ENCODE peak calls at places on chromosomes 5 and 9, in six cellular contexts. One of them, this sample, is unnamed.

GRCh38 chr9:123998278-123998925 is 13.2 kb upstream of the LHX2 start:
- DNase-seq in NAMALWA: no peak
- DNase-seq in kidney glomerular epithelial cell: no peak
- DNase-seq in EL: no peak
- DNase-seq in left lobe of liver: no peak
- DNase-seq in fibroblast of pulmonary artery: no peak
- DNase-seq in this sample: no peak

GRCh38 chr5:35129921-35130485 is 82.3 kb upstream of the AGXT2 start:
- DNase-seq in NAMALWA: no peak
- DNase-seq in kidney glomerular epithelial cell: peak
- DNase-seq in EL: peak
- DNase-seq in left lobe of liver: peak
- DNase-seq in fibroblast of pulmonary artery: no peak
- DNase-seq in this sample: no peak

GRCh38 chr9:109969559-109970237 is 189.7 kb downstream of the PALM2AKAP2 start:
- DNase-seq in NAMALWA: no peak
- DNase-seq in kidney glomerular epithelial cell: no peak
- DNase-seq in EL: no peak
- DNase-seq in left lobe of liver: no peak
- DNase-seq in fibroblast of pulmonary artery: peak
- DNase-seq in this sample: no peak

GRCh38 chr5:95620870-95621838 is 1.3 kb downstream of the GPR150 start:
- DNase-seq in NAMALWA: no peak
- DNase-seq in kidney glomerular epithelial cell: no peak
- DNase-seq in EL: peak
- DNase-seq in left lobe of liver: peak
- DNase-seq in fibroblast of pulmonary artery: no peak
- DNase-seq in this sample: no peak

GRCh38 chr5:126868961-126869451 is 92.1 kb downstream of the LMNB1 start:
- DNase-seq in NAMALWA: no peak
- DNase-seq in kidney glomerular epithelial cell: no peak
- DNase-seq in EL: peak
- DNase-seq in left lobe of liver: no peak
- DNase-seq in fibroblast of pulmonary artery: peak
- DNase-seq in this sample: no peak

GRCh38 chr5:87190041-87190440 is 77.6 kb upstream of the RASA1 start:
- DNase-seq in NAMALWA: no peak
- DNase-seq in kidney glomerular epithelial cell: no peak
- DNase-seq in EL: no peak
- DNase-seq in left lobe of liver: no peak
- DNase-seq in fibroblast of pulmonary artery: no peak
- DNase-seq in this sample: no peak

GRCh38 chr9:14618851-14619250 is 74.4 kb downstream of the ZDHHC21 start:
- DNase-seq in NAMALWA: no peak
- DNase-seq in kidney glomerular epithelial cell: no peak
- DNase-seq in EL: no peak
- DNase-seq in left lobe of liver: no peak
- DNase-seq in fibroblast of pulmonary artery: no peak
- DNase-seq in this sample: no peak

GRCh38 chr5:173268750-173269580 is 34.0 kb upstream of the NKX2-5 start:
- DNase-seq in NAMALWA: no peak
- DNase-seq in kidney glomerular epithelial cell: no peak
- DNase-seq in EL: no peak
- DNase-seq in left lobe of liver: no peak
- DNase-seq in fibroblast of pulmonary artery: no peak
- DNase-seq in this sample: no peak

GRCh38 chr9:97373311-97373710 is 38.6 kb upstream of the TDRD7 start:
- DNase-seq in NAMALWA: no peak
- DNase-seq in kidney glomerular epithelial cell: no peak
- DNase-seq in EL: no peak
- DNase-seq in left lobe of liver: no peak
- DNase-seq in fibroblast of pulmonary artery: no peak
- DNase-seq in this sample: no peak

GRCh38 chr5:112689510-112689909 is 48.2 kb upstream of the APC start:
- DNase-seq in NAMALWA: no peak
- DNase-seq in kidney glomerular epithelial cell: peak
- DNase-seq in EL: peak
- DNase-seq in left lobe of liver: no peak
- DNase-seq in fibroblast of pulmonary artery: peak
- DNase-seq in this sample: no peak

GRCh38 chr5:2017540-2018389 is 135.0 kb upstream of the IRX4 start:
- DNase-seq in NAMALWA: peak
- DNase-seq in kidney glomerular epithelial cell: no peak
- DNase-seq in EL: no peak
- DNase-seq in left lobe of liver: no peak
- DNase-seq in fibroblast of pulmonary artery: peak
- DNase-seq in this sample: no peak

GRCh38 chr9:130576176-130576575 is 3.2 kb upstream of the FUBP3 start:
- DNase-seq in NAMALWA: no peak
- DNase-seq in kidney glomerular epithelial cell: no peak
- DNase-seq in EL: no peak
- DNase-seq in left lobe of liver: no peak
- DNase-seq in fibroblast of pulmonary artery: no peak
- DNase-seq in this sample: no peak

GRCh38 chr5:532521-533242 is 8.4 kb upstream of the SLC9A3 start:
- DNase-seq in NAMALWA: no peak
- DNase-seq in kidney glomerular epithelial cell: no peak
- DNase-seq in EL: no peak
- DNase-seq in left lobe of liver: no peak
- DNase-seq in fibroblast of pulmonary artery: no peak
- DNase-seq in this sample: no peak

GRCh38 chr5:54226215-54226614 is 84.2 kb downstream of the ARL15 start:
- DNase-seq in NAMALWA: no peak
- DNase-seq in kidney glomerular epithelial cell: peak
- DNase-seq in EL: no peak
- DNase-seq in left lobe of liver: no peak
- DNase-seq in fibroblast of pulmonary artery: no peak
- DNase-seq in this sample: no peak

GRCh38 chr9:131238402-131239021 is 37.8 kb downstream of the FAM78A start:
- DNase-seq in NAMALWA: no peak
- DNase-seq in kidney glomerular epithelial cell: no peak
- DNase-seq in EL: no peak
- DNase-seq in left lobe of liver: no peak
- DNase-seq in fibroblast of pulmonary artery: peak
- DNase-seq in this sample: no peak

GRCh38 chr5:78574157-78574673 is 74.4 kb downstream of the LHFPL2 start:
- DNase-seq in NAMALWA: no peak
- DNase-seq in kidney glomerular epithelial cell: no peak
- DNase-seq in EL: peak
- DNase-seq in left lobe of liver: peak
- DNase-seq in fibroblast of pulmonary artery: no peak
- DNase-seq in this sample: peak

GRCh38 chr5:42059778-42060464 is 134.8 kb downstream of the FBXO4 start:
- DNase-seq in NAMALWA: no peak
- DNase-seq in kidney glomerular epithelial cell: no peak
- DNase-seq in EL: no peak
- DNase-seq in left lobe of liver: no peak
- DNase-seq in fibroblast of pulmonary artery: no peak
- DNase-seq in this sample: no peak

GRCh38 chr5:553874-554273 is 29.6 kb upstream of the SLC9A3 start:
- DNase-seq in NAMALWA: peak
- DNase-seq in kidney glomerular epithelial cell: no peak
- DNase-seq in EL: no peak
- DNase-seq in left lobe of liver: no peak
- DNase-seq in fibroblast of pulmonary artery: peak
- DNase-seq in this sample: peak

GRCh38 chr9:5614985-5615384 is 13.9 kb upstream of the RIC1 start:
- DNase-seq in NAMALWA: no peak
- DNase-seq in kidney glomerular epithelial cell: no peak
- DNase-seq in EL: no peak
- DNase-seq in left lobe of liver: no peak
- DNase-seq in fibroblast of pulmonary artery: no peak
- DNase-seq in this sample: no peak

GRCh38 chr9:81969971-81970370 is 18.6 kb upstream of the SPATA31D1 start:
- DNase-seq in NAMALWA: no peak
- DNase-seq in kidney glomerular epithelial cell: no peak
- DNase-seq in EL: peak
- DNase-seq in left lobe of liver: no peak
- DNase-seq in fibroblast of pulmonary artery: peak
- DNase-seq in this sample: no peak

GRCh38 chr5:154749496-154749895 is 5.7 kb upstream of the LARP1 start:
- DNase-seq in NAMALWA: no peak
- DNase-seq in kidney glomerular epithelial cell: no peak
- DNase-seq in EL: no peak
- DNase-seq in left lobe of liver: no peak
- DNase-seq in fibroblast of pulmonary artery: no peak
- DNase-seq in this sample: no peak

GRCh38 chr9:131608469-131609115 is 63.3 kb downstream of the PRRT1B start:
- DNase-seq in NAMALWA: no peak
- DNase-seq in kidney glomerular epithelial cell: peak
- DNase-seq in EL: peak
- DNase-seq in left lobe of liver: no peak
- DNase-seq in fibroblast of pulmonary artery: peak
- DNase-seq in this sample: peak

GRCh38 chr9:4832786-4833579 is 40.2 kb downstream of the RCL1 start:
- DNase-seq in NAMALWA: no peak
- DNase-seq in kidney glomerular epithelial cell: peak
- DNase-seq in EL: peak
- DNase-seq in left lobe of liver: no peak
- DNase-seq in fibroblast of pulmonary artery: peak
- DNase-seq in this sample: peak

GRCh38 chr9:137482094-137482781 is 23.1 kb upstream of the NSMF start:
- DNase-seq in NAMALWA: no peak
- DNase-seq in kidney glomerular epithelial cell: no peak
- DNase-seq in EL: peak
- DNase-seq in left lobe of liver: peak
- DNase-seq in fibroblast of pulmonary artery: peak
- DNase-seq in this sample: peak

GRCh38 chr9:121508415-121508814 is 8.8 kb upstream of the GGTA1 start:
- DNase-seq in NAMALWA: no peak
- DNase-seq in kidney glomerular epithelial cell: no peak
- DNase-seq in EL: no peak
- DNase-seq in left lobe of liver: no peak
- DNase-seq in fibroblast of pulmonary artery: no peak
- DNase-seq in this sample: no peak

GRCh38 chr9:109709881-109710280 is 70.1 kb upstream of the PALM2AKAP2 start:
- DNase-seq in NAMALWA: no peak
- DNase-seq in kidney glomerular epithelial cell: no peak
- DNase-seq in EL: no peak
- DNase-seq in left lobe of liver: no peak
- DNase-seq in fibroblast of pulmonary artery: no peak
- DNase-seq in this sample: no peak

GRCh38 chr5:157779221-157779620 is 35.7 kb downstream of the LSM11 start:
- DNase-seq in NAMALWA: no peak
- DNase-seq in kidney glomerular epithelial cell: no peak
- DNase-seq in EL: no peak
- DNase-seq in left lobe of liver: no peak
- DNase-seq in fibroblast of pulmonary artery: no peak
- DNase-seq in this sample: no peak

GRCh38 chr5:40165789-40166728 is 513.7 kb upstream of the PTGER4 start:
- DNase-seq in NAMALWA: no peak
- DNase-seq in kidney glomerular epithelial cell: no peak
- DNase-seq in EL: peak
- DNase-seq in left lobe of liver: no peak
- DNase-seq in fibroblast of pulmonary artery: peak
- DNase-seq in this sample: no peak

GRCh38 chr5:98768160-98769005 is 5.1 kb upstream of the RGMB start:
- DNase-seq in NAMALWA: peak
- DNase-seq in kidney glomerular epithelial cell: peak
- DNase-seq in EL: peak
- DNase-seq in left lobe of liver: no peak
- DNase-seq in fibroblast of pulmonary artery: peak
- DNase-seq in this sample: peak

GRCh38 chr9:128882677-128883590 is 1.0 kb downstream of the LRRC8A start:
- DNase-seq in NAMALWA: peak
- DNase-seq in kidney glomerular epithelial cell: peak
- DNase-seq in EL: peak
- DNase-seq in left lobe of liver: no peak
- DNase-seq in fibroblast of pulmonary artery: peak
- DNase-seq in this sample: peak

GRCh38 chr5:89878140-89878570 is 531.4 kb downstream of the CETN3 start:
- DNase-seq in NAMALWA: peak
- DNase-seq in kidney glomerular epithelial cell: peak
- DNase-seq in EL: peak
- DNase-seq in left lobe of liver: no peak
- DNase-seq in fibroblast of pulmonary artery: peak
- DNase-seq in this sample: peak

GRCh38 chr9:36443581-36443980 is 43.5 kb upstream of the RNF38 start:
- DNase-seq in NAMALWA: no peak
- DNase-seq in kidney glomerular epithelial cell: no peak
- DNase-seq in EL: peak
- DNase-seq in left lobe of liver: no peak
- DNase-seq in fibroblast of pulmonary artery: no peak
- DNase-seq in this sample: no peak

GRCh38 chr5:149221326-149221725 is 50.3 kb upstream of the AFAP1L1 start:
- DNase-seq in NAMALWA: no peak
- DNase-seq in kidney glomerular epithelial cell: no peak
- DNase-seq in EL: peak
- DNase-seq in left lobe of liver: no peak
- DNase-seq in fibroblast of pulmonary artery: peak
- DNase-seq in this sample: no peak

This sample was measured in Caki2.